ENCODE peak calls at places on chromosomes 11 and 22, in four cellular contexts. One of them, this sample, is unnamed.

GRCh38 chr22:41245917-41246499 is 5.3 kb upstream of the CHADL start:
- DNase-seq in activated T-helper 1 cell treated with anti-CD3 and anti-CD28 coated beads, Interleukin-12 subunit alpha, Interleukin-12 subunit beta, Interleukin-2, Interleukin-4 antibody, amounts not matched to agents 30 ng/mL and 10 ng/mL and 1 ng/mL, durations not matched to agents 14 hours and 24 hours and 36 hours: no peak
- DNase-seq in A172: no peak
- DNase-seq in MG63: no peak
- DNase-seq in this sample: no peak

GRCh38 chr11:126153999-126154398 is 57.5 kb downstream of the RPUSD4 start:
- DNase-seq in activated T-helper 1 cell treated with anti-CD3 and anti-CD28 coated beads, Interleukin-12 subunit alpha, Interleukin-12 subunit beta, Interleukin-2, Interleukin-4 antibody, amounts not matched to agents 30 ng/mL and 10 ng/mL and 1 ng/mL, durations not matched to agents 14 hours and 24 hours and 36 hours: no peak
- DNase-seq in A172: peak; percentile 62
- DNase-seq in MG63: peak; percentile 56
- DNase-seq in this sample: no peak

GRCh38 chr11:125356736-125357292 is 139.3 kb downstream of the FEZ1 start:
- DNase-seq in activated T-helper 1 cell treated with anti-CD3 and anti-CD28 coated beads, Interleukin-12 subunit alpha, Interleukin-12 subunit beta, Interleukin-2, Interleukin-4 antibody, amounts not matched to agents 30 ng/mL and 10 ng/mL and 1 ng/mL, durations not matched to agents 14 hours and 24 hours and 36 hours: no peak
- DNase-seq in A172: no peak
- DNase-seq in MG63: no peak
- DNase-seq in this sample: no peak

GRCh38 chr11:27532652-27533325 is 26.2 kb upstream of the LIN7C start:
- DNase-seq in activated T-helper 1 cell treated with anti-CD3 and anti-CD28 coated beads, Interleukin-12 subunit alpha, Interleukin-12 subunit beta, Interleukin-2, Interleukin-4 antibody, amounts not matched to agents 30 ng/mL and 10 ng/mL and 1 ng/mL, durations not matched to agents 14 hours and 24 hours and 36 hours: no peak
- DNase-seq in A172: no peak
- DNase-seq in MG63: no peak
- DNase-seq in this sample: no peak

GRCh38 chr11:38156495-38157146 is 1558.6 kb upstream of the RAG2 start:
- DNase-seq in activated T-helper 1 cell treated with anti-CD3 and anti-CD28 coated beads, Interleukin-12 subunit alpha, Interleukin-12 subunit beta, Interleukin-2, Interleukin-4 antibody, amounts not matched to agents 30 ng/mL and 10 ng/mL and 1 ng/mL, durations not matched to agents 14 hours and 24 hours and 36 hours: no peak
- DNase-seq in A172: no peak
- DNase-seq in MG63: no peak
- DNase-seq in this sample: no peak

GRCh38 chr11:134207538-134208239 is 16.1 kb downstream of the NCAPD3 start:
- DNase-seq in activated T-helper 1 cell treated with anti-CD3 and anti-CD28 coated beads, Interleukin-12 subunit alpha, Interleukin-12 subunit beta, Interleukin-2, Interleukin-4 antibody, amounts not matched to agents 30 ng/mL and 10 ng/mL and 1 ng/mL, durations not matched to agents 14 hours and 24 hours and 36 hours: peak; percentile 59
- DNase-seq in A172: no peak
- DNase-seq in MG63: peak; percentile 24
- DNase-seq in this sample: no peak

GRCh38 chr11:64718084-64718779 is 4.8 kb downstream of the NRXN2 start:
- DNase-seq in activated T-helper 1 cell treated with anti-CD3 and anti-CD28 coated beads, Interleukin-12 subunit alpha, Interleukin-12 subunit beta, Interleukin-2, Interleukin-4 antibody, amounts not matched to agents 30 ng/mL and 10 ng/mL and 1 ng/mL, durations not matched to agents 14 hours and 24 hours and 36 hours: no peak
- DNase-seq in A172: no peak
- DNase-seq in MG63: no peak
- DNase-seq in this sample: no peak

GRCh38 chr11:128235958-128236357 is 351.4 kb downstream of the ETS1 start:
- DNase-seq in activated T-helper 1 cell treated with anti-CD3 and anti-CD28 coated beads, Interleukin-12 subunit alpha, Interleukin-12 subunit beta, Interleukin-2, Interleukin-4 antibody, amounts not matched to agents 30 ng/mL and 10 ng/mL and 1 ng/mL, durations not matched to agents 14 hours and 24 hours and 36 hours: no peak
- DNase-seq in A172: no peak
- DNase-seq in MG63: no peak
- DNase-seq in this sample: no peak

GRCh38 chr11:99614353-99614752 is 593.6 kb downstream of the CNTN5 start:
- DNase-seq in activated T-helper 1 cell treated with anti-CD3 and anti-CD28 coated beads, Interleukin-12 subunit alpha, Interleukin-12 subunit beta, Interleukin-2, Interleukin-4 antibody, amounts not matched to agents 30 ng/mL and 10 ng/mL and 1 ng/mL, durations not matched to agents 14 hours and 24 hours and 36 hours: no peak
- DNase-seq in A172: no peak
- DNase-seq in MG63: no peak
- DNase-seq in this sample: no peak

GRCh38 chr11:9906043-9906791 is 242.3 kb downstream of the SWAP70 start:
- DNase-seq in activated T-helper 1 cell treated with anti-CD3 and anti-CD28 coated beads, Interleukin-12 subunit alpha, Interleukin-12 subunit beta, Interleukin-2, Interleukin-4 antibody, amounts not matched to agents 30 ng/mL and 10 ng/mL and 1 ng/mL, durations not matched to agents 14 hours and 24 hours and 36 hours: no peak
- DNase-seq in A172: peak; percentile 97
- DNase-seq in MG63: peak; percentile 57
- DNase-seq in this sample: peak; percentile 97

GRCh38 chr11:114316980-114317675 is 20.9 kb downstream of the NNMT start:
- DNase-seq in activated T-helper 1 cell treated with anti-CD3 and anti-CD28 coated beads, Interleukin-12 subunit alpha, Interleukin-12 subunit beta, Interleukin-2, Interleukin-4 antibody, amounts not matched to agents 30 ng/mL and 10 ng/mL and 1 ng/mL, durations not matched to agents 14 hours and 24 hours and 36 hours: no peak
- DNase-seq in A172: no peak
- DNase-seq in MG63: no peak
- DNase-seq in this sample: no peak

GRCh38 chr11:68099057-68099456 is 22.1 kb downstream of the CHKA start:
- DNase-seq in activated T-helper 1 cell treated with anti-CD3 and anti-CD28 coated beads, Interleukin-12 subunit alpha, Interleukin-12 subunit beta, Interleukin-2, Interleukin-4 antibody, amounts not matched to agents 30 ng/mL and 10 ng/mL and 1 ng/mL, durations not matched to agents 14 hours and 24 hours and 36 hours: no peak
- DNase-seq in A172: no peak
- DNase-seq in MG63: no peak
- DNase-seq in this sample: no peak

GRCh38 chr22:48517039-48518030 is 1310.3 kb downstream of the BRD1 start:
- DNase-seq in activated T-helper 1 cell treated with anti-CD3 and anti-CD28 coated beads, Interleukin-12 subunit alpha, Interleukin-12 subunit beta, Interleukin-2, Interleukin-4 antibody, amounts not matched to agents 30 ng/mL and 10 ng/mL and 1 ng/mL, durations not matched to agents 14 hours and 24 hours and 36 hours: no peak
- DNase-seq in A172: no peak
- DNase-seq in MG63: no peak
- DNase-seq in this sample: no peak

GRCh38 chr22:23523746-23524145 is 56.3 kb downstream of the IGLL1 start:
- DNase-seq in activated T-helper 1 cell treated with anti-CD3 and anti-CD28 coated beads, Interleukin-12 subunit alpha, Interleukin-12 subunit beta, Interleukin-2, Interleukin-4 antibody, amounts not matched to agents 30 ng/mL and 10 ng/mL and 1 ng/mL, durations not matched to agents 14 hours and 24 hours and 36 hours: no peak
- DNase-seq in A172: no peak
- DNase-seq in MG63: no peak
- DNase-seq in this sample: no peak

GRCh38 chr11:121035823-121036222 is 11.9 kb downstream of the TBCEL start:
- DNase-seq in activated T-helper 1 cell treated with anti-CD3 and anti-CD28 coated beads, Interleukin-12 subunit alpha, Interleukin-12 subunit beta, Interleukin-2, Interleukin-4 antibody, amounts not matched to agents 30 ng/mL and 10 ng/mL and 1 ng/mL, durations not matched to agents 14 hours and 24 hours and 36 hours: no peak
- DNase-seq in A172: no peak
- DNase-seq in MG63: no peak
- DNase-seq in this sample: no peak

GRCh38 chr11:2074266-2074825 is 64.8 kb downstream of the IGF2 start:
- DNase-seq in activated T-helper 1 cell treated with anti-CD3 and anti-CD28 coated beads, Interleukin-12 subunit alpha, Interleukin-12 subunit beta, Interleukin-2, Interleukin-4 antibody, amounts not matched to agents 30 ng/mL and 10 ng/mL and 1 ng/mL, durations not matched to agents 14 hours and 24 hours and 36 hours: no peak
- DNase-seq in A172: no peak
- DNase-seq in MG63: no peak
- DNase-seq in this sample: no peak

GRCh38 chr22:43236401-43237166 is 49.6 kb upstream of the TTLL12 start:
- DNase-seq in activated T-helper 1 cell treated with anti-CD3 and anti-CD28 coated beads, Interleukin-12 subunit alpha, Interleukin-12 subunit beta, Interleukin-2, Interleukin-4 antibody, amounts not matched to agents 30 ng/mL and 10 ng/mL and 1 ng/mL, durations not matched to agents 14 hours and 24 hours and 36 hours: no peak
- DNase-seq in A172: no peak
- DNase-seq in MG63: no peak
- DNase-seq in this sample: no peak

This sample was measured in non-pigmented ciliary epithelial cell.